ENCODE peak calls at places on chromosomes 6 and 20, in four cellular contexts. U, X, Y and H are unnamed samples.

GRCh38 chr6:24824142-24824755 is 25.5 kb upstream of the ARMH2 start:
- DNase-seq in X (no peak), U (no peak), Y (no peak), H (no peak)

GRCh38 chr20:58486207-58486606 is 29.0 kb downstream of the APCDD1L start:
- DNase-seq in U (no peak), Y (no peak), X (no peak), H (no peak)

GRCh38 chr6:44967481-44967880 is 360.6 kb upstream of the RUNX2 start:
- DNase-seq in U (no peak), Y (no peak), X (peak; percentile 23), H (no peak)

GRCh38 chr6:38783436-38784228 is 68.5 kb downstream of the DNAH8 start:
- DNase-seq in Y (no peak), X (no peak), U (no peak), H (no peak)

GRCh38 chr20:49293122-49293521 is 15.3 kb upstream of the ZNFX1 start:
- DNase-seq in U (no peak), X (no peak), Y (no peak), H (no peak)

GRCh38 chr20:1810926-1811620 is 84.1 kb upstream of the SIRPA start:
- DNase-seq in X (peak; percentile 42), Y (no peak), U (no peak), H (no peak)

GRCh38 chr20:58612021-58612700 is 38.9 kb upstream of the STX16 start:
- DNase-seq in X (peak; percentile 46), U (no peak), Y (no peak), H (no peak)

GRCh38 chr20:16661738-16662137 is 68.1 kb upstream of the SNRPB2 start:
- DNase-seq in Y (no peak), X (peak; percentile 12), U (no peak), H (no peak)

GRCh38 chr6:145561095-145561820 is 174.1 kb downstream of the EPM2A start:
- DNase-seq in X (no peak), U (no peak), Y (no peak), H (no peak)

GRCh38 chr20:33443006-33443511 is 504 bp downstream of the SNTA1 start:
- DNase-seq in Y (peak; percentile 42), X (no peak), U (no peak), H (peak; percentile 27)

GRCh38 chr6:104003803-104004516 is 855.8 kb downstream of the HACE1 start:
- DNase-seq in X (no peak), U (no peak), Y (peak; percentile 0), H (no peak)

GRCh38 chr6:15543262-15543917 is 119.4 kb downstream of the DTNBP1 start:
- DNase-seq in U (no peak), Y (no peak), X (no peak), H (no peak)

GRCh38 chr6:130775421-130776012 is 51.7 kb upstream of the SMLR1 start:
- DNase-seq in X (peak; percentile 20), Y (no peak), U (no peak), H (no peak)

GRCh38 chr20:52484438-52484837 is 292.9 kb upstream of the ZFP64 start:
- DNase-seq in X (no peak), U (no peak), Y (no peak), H (no peak)

GRCh38 chr6:90402831-90403192 is 106.2 kb upstream of the BACH2 start:
- DNase-seq in U (no peak), X (no peak), Y (no peak), H (no peak)

GRCh38 chr6:92263864-92264263 is 1155.5 kb downstream of the EPHA7 start:
- DNase-seq in X (no peak), Y (no peak), U (no peak), H (no peak)

GRCh38 chr20:64069614-64070243 is 6.7 kb downstream of the TCEA2 start:
- DNase-seq in Y (no peak), X (no peak), U (peak; percentile 63), H (peak; percentile 75)

GRCh38 chr6:75813476-75814250 is 64.6 kb downstream of the MYO6 start:
- DNase-seq in U (no peak), X (no peak), Y (no peak), H (no peak)

GRCh38 chr6:170110201-170111140 is 180.4 kb downstream of the DLL1 start:
- DNase-seq in Y (no peak), U (no peak), X (no peak), H (no peak)

GRCh38 chr6:46199387-46199786 is 28.6 kb upstream of the ENPP5 start:
- DNase-seq in Y (no peak), X (peak; percentile 81), U (no peak), H (no peak)

GRCh38 chr6:42618686-42619085 is 54.9 kb downstream of the UBR2 start:
- DNase-seq in Y (no peak), X (peak; percentile 74), U (no peak), H (no peak)

GRCh38 chr6:14165091-14165490 is 47.5 kb downstream of the CD83 start:
- DNase-seq in X (peak; percentile 90), U (no peak), Y (no peak), H (no peak)

GRCh38 chr6:41675176-41675767 is 37.0 kb downstream of the MDFI start:
- DNase-seq in X (no peak), U (no peak), Y (no peak), H (no peak)

GRCh38 chr6:93624408-93624807 is 205.0 kb upstream of the EPHA7 start:
- DNase-seq in Y (no peak), X (no peak), U (no peak), H (no peak)

GRCh38 chr6:524803-525202 is 132.1 kb downstream of the HUS1B start:
- DNase-seq in U (no peak), Y (no peak), X (no peak), H (peak; percentile 33)

GRCh38 chr6:11486959-11487358 is 50.6 kb upstream of the TMEM170B start:
- DNase-seq in X (no peak), U (no peak), Y (no peak), H (no peak)

GRCh38 chr6:124984668-124985338 is 22.6 kb downstream of the RNF217 start:
- DNase-seq in U (no peak), X (peak; percentile 60), Y (no peak), H (no peak)

GRCh38 chr6:97705568-97705967 is 422.6 kb upstream of the MMS22L start:
- DNase-seq in Y (peak; percentile 2), U (no peak), X (peak; percentile 1), H (no peak)

GRCh38 chr6:1267790-1268762 is 43.8 kb upstream of the FOXQ1 start:
- DNase-seq in Y (no peak), X (no peak), U (no peak), H (no peak)

GRCh38 chr20:2658414-2659354 is 5.3 kb downstream of the IDH3B start:
- DNase-seq in Y (peak; percentile 34), U (no peak), X (no peak), H (no peak)

GRCh38 chr20:22921595-22922421 is 113.3 kb upstream of the SSTR4 start:
- DNase-seq in X (peak; percentile 82), Y (peak; percentile 65), U (no peak), H (no peak)

GRCh38 chr6:74114428-74114827 is 418.4 kb downstream of the CD109 start:
- DNase-seq in X (no peak), Y (no peak), U (no peak), H (no peak)

GRCh38 chr6:54810182-54810581 is 36.4 kb upstream of the FAM83B start:
- DNase-seq in X (no peak), U (no peak), Y (no peak), H (no peak)

GRCh38 chr20:44805991-44806729 is 4.2 kb downstream of the RIMS4 start:
- DNase-seq in X (peak; percentile 94), Y (peak; percentile 10), U (peak; percentile 81), H (no peak)

GRCh38 chr6:39893286-39893685 is 41.0 kb downstream of the MOCS1 start:
- DNase-seq in U (no peak), Y (no peak), X (no peak), H (no peak)

GRCh38 chr6:23533954-23534725 is 591.9 kb upstream of the NRSN1 start:
- DNase-seq in X (no peak), U (no peak), Y (no peak), H (no peak)

GRCh38 chr6:161369339-161369738 is 95.5 kb upstream of the AGPAT4 start:
- DNase-seq in Y (no peak), U (peak; percentile 68), X (peak; percentile 90), H (no peak)

GRCh38 chr6:37535701-37536461 is 36.2 kb upstream of the CCDC167 start:
- DNase-seq in X (no peak), Y (peak; percentile 76), U (no peak), H (no peak)
- TF ChIP-seq CTCF in X (no peak), Y (no peak), U (no peak), H (no peak)

GRCh38 chr6:31048090-31048489 is 37.8 kb downstream of the MUC22 start:
- DNase-seq in X (no peak), Y (no peak), U (no peak), H (no peak)

GRCh38 chr6:31041372-31041974 is 31.2 kb downstream of the MUC22 start:
- DNase-seq in Y (no peak), X (no peak), U (no peak), H (no peak)

GRCh38 chr6:31037692-31038091 is 27.4 kb downstream of the MUC22 start:
- DNase-seq in X (peak; percentile 27), U (no peak), Y (no peak), H (no peak)

GRCh38 chr6:31038559-31038958 is 28.3 kb downstream of the MUC22 start:
- DNase-seq in U (no peak), X (no peak), Y (no peak), H (no peak)

DNA sequence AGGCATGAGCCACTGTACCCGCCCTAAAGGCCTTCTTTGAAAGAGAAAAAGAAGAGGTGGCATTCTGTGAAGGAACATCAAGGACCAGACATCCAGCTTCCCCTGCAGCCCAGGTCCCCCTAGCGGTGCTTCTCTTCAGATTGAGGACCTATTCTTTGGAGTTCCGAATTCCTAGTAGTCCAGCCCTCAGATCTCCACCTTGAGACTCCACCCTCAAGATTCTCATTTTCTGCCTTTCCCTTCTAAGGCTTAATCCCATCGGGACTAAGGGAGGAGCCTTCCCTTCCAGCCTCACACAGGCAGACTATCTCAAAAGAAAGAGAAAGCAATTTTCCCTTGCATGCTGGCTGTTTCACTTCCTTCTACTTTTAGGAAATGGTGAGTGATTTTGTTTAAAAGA is 32.5 kb downstream of the MUC22 start:
- DNase-seq in X (peak; percentile 54), U (peak; percentile 54), Y (peak; percentile 75), H (peak; percentile 52)
- TF ChIP-seq CTCF in X (peak; percentile 59), U (peak; percentile 46), Y (peak; percentile 74), H (peak; percentile 25)

GRCh38 chr6:33492093-33492492 is 37.7 kb downstream of the ZBTB9 start:
- DNase-seq in U (no peak), Y (peak; percentile 39), X (no peak), H (no peak)
- TF ChIP-seq CTCF in U (no peak), Y (peak; percentile 47), X (no peak), H (no peak)

GRCh38 chr20:7090001-7090400 is 322.5 kb downstream of the BMP2 start:
- DNase-seq in U (no peak), Y (no peak), X (no peak), H (no peak)

GRCh38 chr20:7091655-7092054 is 324.2 kb downstream of the BMP2 start:
- DNase-seq in X (no peak), Y (no peak), U (no peak), H (no peak)

GRCh38 chr20:7090753-7091310 is 323.3 kb downstream of the BMP2 start:
- DNase-seq in U (no peak), Y (no peak), X (no peak), H (no peak)

DNA sequence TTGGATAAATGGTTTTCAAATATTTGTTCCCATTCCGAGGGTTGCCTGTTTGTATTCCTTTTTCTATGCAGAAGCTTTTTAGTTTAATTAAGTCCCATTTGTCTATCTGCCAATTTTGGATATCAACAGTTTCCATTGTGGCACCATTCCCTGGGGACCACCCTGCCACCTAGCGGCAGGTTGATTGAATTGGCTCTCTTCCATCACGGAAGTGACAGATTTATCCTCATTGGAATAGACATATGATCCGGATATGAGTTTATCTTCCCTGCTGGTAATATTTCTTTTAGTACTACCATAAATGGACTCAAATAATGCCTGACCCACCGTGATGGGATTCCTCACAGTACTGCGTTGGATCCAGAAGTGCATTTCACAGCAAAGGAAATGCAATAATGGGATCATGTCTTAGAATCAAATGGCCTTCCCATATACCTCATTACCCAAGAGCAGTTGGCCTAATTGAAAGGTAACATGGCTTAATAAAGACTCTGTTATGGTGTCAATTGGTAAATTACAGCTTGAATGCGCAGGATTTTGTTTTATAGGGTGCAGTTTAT is 327.0 kb downstream of the BMP2 start:
- DNase-seq in U (no peak), Y (peak; percentile 32), X (peak; percentile 4), H (peak; percentile 68)
- TF ChIP-seq CTCF in U (peak; percentile 57), Y (no peak), X (peak; percentile 30), H (peak; percentile 89)